ENCODE peak calls at places on chromosome 15, in nine cellular contexts. R, D, K, V, G, O, Y, C and N are unnamed samples.

GRCh38 chr15:77546050-77546501 is 86.6 kb downstream of the LINGO1 start:
- DNase-seq in Y (peak; percentile 54), G (peak; percentile 84), C (peak; percentile 91), O (no peak), K (no peak), D (no peak), V (peak; percentile 39), R (peak; percentile 65), N (peak; percentile 7)

GRCh38 chr15:29863438-29863837 is 41.2 kb upstream of the TJP1 start:
- DNase-seq in R (no peak), O (no peak), V (no peak), D (no peak), G (no peak), C (no peak), K (no peak), Y (no peak), N (no peak)

GRCh38 chr15:77599357-77599756 is 33.4 kb downstream of the LINGO1 start:
- DNase-seq in Y (no peak), D (no peak), G (no peak), O (no peak), C (no peak), K (no peak), R (no peak), V (no peak), N (no peak)

GRCh38 chr15:40499931-40500330 is 29.1 kb downstream of the CHST14 start:
- DNase-seq in V (no peak), K (no peak), Y (no peak), G (no peak), C (no peak), R (no peak), D (no peak), O (peak; percentile 25), N (no peak)

GRCh38 chr15:94021621-94022320 is 209.6 kb upstream of the MCTP2 start:
- DNase-seq in O (no peak), R (no peak), Y (peak; percentile 15), G (no peak), K (no peak), V (no peak), C (no peak), D (no peak), N (no peak)

GRCh38 chr15:42903388-42904324 is 16.9 kb downstream of the TTBK2 start:
- DNase-seq in Y (no peak), O (no peak), R (no peak), C (no peak), G (no peak), D (no peak), K (no peak), V (no peak), N (no peak)

GRCh38 chr15:29815000-29815704 is 7.1 kb downstream of the TJP1 start:
- DNase-seq in R (peak; percentile 39), O (no peak), G (peak; percentile 37), V (peak; percentile 62), C (peak; percentile 77), K (no peak), Y (no peak), D (no peak), N (no peak)

GRCh38 chr15:69340243-69340991 is 41.7 kb downstream of the PAQR5 start:
- DNase-seq in D (no peak), Y (no peak), O (no peak), C (no peak), V (peak; percentile 81), K (no peak), G (no peak), R (no peak), N (no peak)

GRCh38 chr15:52527898-52528464 is 699 bp downstream of the MYO5A start:
- DNase-seq in D (peak; percentile 54), Y (peak; percentile 64), K (peak; percentile 44), C (peak; percentile 68), V (peak; percentile 57), R (peak; percentile 19), O (peak; percentile 73), G (peak; percentile 18), N (no peak)

GRCh38 chr15:59119625-59120024 is 14.7 kb downstream of the CCNB2 start:
- DNase-seq in O (no peak), V (no peak), D (no peak), G (no peak), R (no peak), K (no peak), C (no peak), Y (no peak), N (no peak)

GRCh38 chr15:41935566-41936020 is 36.8 kb downstream of the EHD4 start:
- DNase-seq in Y (no peak), V (no peak), R (no peak), C (no peak), K (peak; percentile 70), G (no peak), O (peak; percentile 67), D (no peak), N (no peak)

GRCh38 chr15:77580991-77581682 is 51.6 kb downstream of the LINGO1 start:
- DNase-seq in D (no peak), O (no peak), Y (no peak), C (peak; percentile 61), V (no peak), R (no peak), G (no peak), K (no peak), N (no peak)

GRCh38 chr15:68209735-68210408 is 4.7 kb upstream of the CALML4 start:
- DNase-seq in O (peak; percentile 71), G (no peak), C (no peak), V (no peak), K (no peak), Y (no peak), D (no peak), R (no peak), N (no peak)

GRCh38 chr15:77714023-77714422 is 81.3 kb upstream of the LINGO1 start:
- DNase-seq in D (no peak), K (no peak), V (no peak), R (no peak), C (no peak), O (no peak), Y (no peak), G (no peak), N (no peak)

GRCh38 chr15:95292790-95293450 is 1037.6 kb upstream of the NR2F2 start:
- DNase-seq in Y (no peak), G (no peak), D (no peak), V (no peak), K (no peak), C (no peak), O (no peak), R (no peak), N (no peak)

GRCh38 chr15:64503197-64503596 is 42.8 kb downstream of the ZNF609 start:
- DNase-seq in O (no peak), V (peak; percentile 81), D (no peak), C (peak; percentile 59), G (peak; percentile 55), R (no peak), Y (no peak), K (no peak), N (no peak)

GRCh38 chr15:72760590-72761260 is 22.8 kb downstream of the ADPGK start:
- DNase-seq in K (no peak), Y (no peak), D (no peak), C (no peak), G (no peak), O (no peak), R (no peak), V (no peak), N (no peak)

GRCh38 chr15:72766780-72767179 is 16.8 kb downstream of the ADPGK start:
- DNase-seq in D (no peak), C (no peak), G (no peak), Y (no peak), O (no peak), V (no peak), K (no peak), R (no peak), N (no peak)

GRCh38 chr15:72766025-72766424 is 17.5 kb downstream of the ADPGK start:
- DNase-seq in C (no peak), Y (no peak), V (no peak), K (no peak), D (no peak), O (no peak), G (no peak), R (no peak), N (no peak)

GRCh38 chr15:72764656-72765055 is 18.9 kb downstream of the ADPGK start:
- DNase-seq in G (peak; percentile 14), O (no peak), V (no peak), D (no peak), C (peak; percentile 9), R (no peak), Y (no peak), K (no peak), N (no peak)
- H3K36me3 ChIP-seq in G (peaks cover 20% of the 10 kb centered on the region), O (peaks cover 52% of the 10 kb centered on the region), V (no peaks in the 10 kb centered on the region), D (peaks cover 20% of the 10 kb centered on the region), C (peaks cover 45% of the 10 kb centered on the region), R (peaks cover 5% of the 10 kb centered on the region), Y (peaks cover 31% of the 10 kb centered on the region), K (peaks cover 22% of the 10 kb centered on the region), N (peaks cover 8% of the 10 kb centered on the region)

DNA sequence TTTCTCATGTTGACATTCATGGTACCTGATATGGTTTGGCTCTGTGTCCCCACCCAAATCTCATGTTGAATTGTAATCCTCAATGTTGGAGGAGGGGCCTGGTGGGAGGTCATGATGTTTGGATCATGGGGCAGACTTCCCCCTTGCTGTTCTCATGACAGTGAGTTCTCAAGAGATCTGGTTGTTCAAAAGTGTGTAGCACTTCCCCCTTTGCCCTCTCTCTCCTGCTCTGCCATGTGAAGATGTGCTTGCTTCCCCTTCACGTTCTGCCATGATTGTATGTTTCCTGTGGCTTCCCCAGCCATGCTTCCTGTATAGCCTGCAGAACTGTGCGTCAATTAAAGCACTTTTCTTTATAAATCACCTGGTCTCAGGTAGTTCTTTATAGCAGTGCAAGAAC is 3.3 kb upstream of the UBL7 start:
- DNase-seq in O (peak; percentile 57), Y (no peak), G (no peak), C (no peak), K (no peak), V (no peak), R (no peak), D (no peak), N (no peak)
- H3K4me2 ChIP-seq in O (peak overlapping the region; percentile 93), Y (no peak overlapping the region), G (no peak overlapping the region), C (no peak overlapping the region), K (no peak overlapping the region), V (no peak overlapping the region), R (no peak overlapping the region), D (no peak overlapping the region), N (no peak overlapping the region)

DNA sequence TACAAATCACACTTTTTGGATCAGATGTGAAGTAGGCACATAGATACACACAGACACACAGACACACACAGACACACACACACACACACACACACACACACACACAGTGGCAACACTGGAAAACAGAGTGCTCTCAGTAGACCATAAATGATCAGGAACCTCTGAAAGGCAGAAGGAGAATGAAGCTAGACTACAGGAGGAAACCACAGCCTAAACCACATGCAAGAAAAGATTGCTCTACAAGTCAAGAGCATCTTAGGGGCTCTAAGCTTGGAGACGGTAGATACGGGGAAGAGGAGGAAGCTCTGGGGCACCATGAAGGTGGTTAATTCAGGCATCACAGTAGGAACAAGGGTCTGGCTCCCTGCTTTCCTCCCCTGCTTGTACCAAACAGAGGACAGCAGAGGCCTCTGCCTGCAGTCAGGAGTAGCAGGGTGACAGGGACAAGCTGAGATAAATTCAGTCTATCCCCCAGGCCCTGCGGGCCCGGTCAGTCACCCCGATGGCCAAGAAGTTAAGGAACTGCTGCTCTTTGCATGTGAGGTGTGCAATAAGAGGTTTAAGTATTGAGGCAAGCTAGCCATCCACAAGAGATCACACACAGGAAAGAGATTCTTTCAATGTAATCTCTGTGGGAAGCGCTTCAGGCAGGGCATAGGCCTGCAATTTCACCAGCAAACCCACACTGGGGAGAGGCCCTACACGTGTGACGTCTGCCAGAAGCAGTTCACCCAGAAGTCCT is 23.5 kb upstream of the ARPIN start:
- DNase-seq in G (no peak), V (no peak), K (peak; percentile 45), C (no peak), O (no peak), Y (no peak), D (no peak), R (no peak), N (no peak)
- H3K79me2 ChIP-seq in G (no peaks in the 10 kb centered on the region), V (no peaks in the 10 kb centered on the region), K (no peaks in the 10 kb centered on the region), C (no peaks in the 10 kb centered on the region), O (no peaks in the 10 kb centered on the region), Y (no peaks in the 10 kb centered on the region), D (no peaks in the 10 kb centered on the region), R (no peaks in the 10 kb centered on the region), N (no peaks in the 10 kb centered on the region)

GRCh38 chr15:44569316-44569715 is 32.4 kb downstream of the EIF3J start:
- DNase-seq in Y (no peak), V (no peak), R (no peak), C (no peak), K (no peak), G (no peak), D (no peak), O (no peak), N (no peak)
- H3K36me3 ChIP-seq in Y (peaks cover 54% of the 10 kb centered on the region), V (peaks cover 9% of the 10 kb centered on the region), R (peaks cover 8% of the 10 kb centered on the region), C (peaks cover 29% of the 10 kb centered on the region), K (peaks cover 8% of the 10 kb centered on the region), G (peaks cover 30% of the 10 kb centered on the region), D (peaks cover 14% of the 10 kb centered on the region), O (peaks cover 29% of the 10 kb centered on the region), N (peaks cover 18% of the 10 kb centered on the region)